ENCODE peak calls at places on chromosomes 16 and 17, in nine cellular contexts. K is DND-41; E is ascending aorta; S is mammary epithelial cell; R is PC-3; G is thyroid gland; B is CD8-positive, alpha-beta T cell; N is IMR-90; A is uterus. C is an unnamed sample. For H3K4me1 and H3K36me3, the result is how much of the 10 kb centered on the place peaks cover.

GRCh38 chr17:7552621-7553051 is 3.8 kb downstream of the TNFSF12 start:
- DNase-seq in K (peak), E (peak), S (no peak), R (no peak), G (no peak), B (no peak), N (no peak), A (no peak), C (no peak)

GRCh38 chr16:53372942-53373871 is 61.1 kb upstream of the RBL2 start:
- DNase-seq in K (no peak), E (no peak), S (peak), R (peak), G (peak), B (peak), N (no peak), A (no peak), C (no peak)

GRCh38 chr17:59950049-59950448 is 14.5 kb downstream of the RNFT1 start:
- DNase-seq in K (no peak), E (no peak), S (no peak), R (no peak), G (no peak), B (no peak), N (no peak), A (no peak), C (no peak)

GRCh38 chr17:17822189-17822978 is 14.4 kb downstream of the SREBF1 start:
- DNase-seq in K (no peak), E (no peak), S (no peak), R (no peak), G (peak), B (no peak), N (peak), A (peak), C (peak)

GRCh38 chr17:62562656-62563055 is 64.8 kb upstream of the MRC2 start:
- DNase-seq in K (no peak), E (no peak), S (peak), R (peak), G (no peak), B (no peak), N (peak), A (no peak), C (no peak)

GRCh38 chr16:6081320-6081976 is 983.9 kb upstream of the EEF2KMT start:
- DNase-seq in K (peak), E (no peak), S (peak), R (peak), G (no peak), B (no peak), N (no peak), A (no peak), C (no peak)

GRCh38 chr17:57892146-57892819 is 42.4 kb upstream of the MRPS23 start:
- DNase-seq in K (peak), E (peak), S (no peak), R (peak), G (peak), B (peak), N (peak), A (peak), C (peak)

GRCh38 chr16:81786321-81786720 is 7.2 kb downstream of the PLCG2 start:
- DNase-seq in K (no peak), E (no peak), S (peak), R (peak), G (no peak), B (no peak), N (peak), A (no peak), C (no peak)

GRCh38 chr16:85528528-85529387 is 84.4 kb upstream of the GSE1 start:
- DNase-seq in K (no peak), E (no peak), S (no peak), R (no peak), G (no peak), B (no peak), N (no peak), A (no peak), C (no peak)

GRCh38 chr17:4397840-4398239 is 31.4 kb upstream of the UBE2G1 start:
- DNase-seq in K (no peak), E (no peak), S (no peak), R (no peak), G (no peak), B (no peak), N (no peak), A (no peak), C (no peak)

GRCh38 chr17:6213859-6214258 is 143.7 kb downstream of the WSCD1 start:
- DNase-seq in K (no peak), E (no peak), S (no peak), R (no peak), G (no peak), B (no peak), N (no peak), A (no peak), C (no peak)

GRCh38 chr17:63973247-63973646 is 529 bp upstream of the SCN4A start:
- DNase-seq in K (no peak), E (no peak), S (no peak), R (no peak), G (no peak), B (no peak), N (no peak), A (no peak), C (no peak)

GRCh38 chr17:10261098-10261497 is 62.7 kb upstream of the GAS7 start:
- DNase-seq in K (no peak), E (no peak), S (no peak), R (no peak), G (no peak), B (no peak), N (no peak), A (no peak), C (no peak)

GRCh38 chr17:72439893-72440502 is 319.2 kb downstream of the SOX9 start:
- DNase-seq in K (no peak), E (no peak), S (no peak), R (no peak), G (peak), B (no peak), N (no peak), A (no peak), C (no peak)

GRCh38 chr16:10896723-10897122 is 19.7 kb downstream of the CIITA start:
- DNase-seq in K (no peak), E (no peak), S (no peak), R (no peak), G (no peak), B (no peak), N (no peak), A (no peak), C (no peak)

GRCh38 chr17:61684818-61685217 is 93.8 kb upstream of the NACA2 start:
- DNase-seq in K (no peak), E (no peak), S (no peak), R (no peak), G (no peak), B (no peak), N (no peak), A (no peak), C (no peak)

GRCh38 chr17:2179615-2180295 is 123.8 kb downstream of the SMG6 start:
- DNase-seq in K (no peak), E (peak), S (no peak), R (no peak), G (peak), B (no peak), N (peak), A (peak), C (peak)

GRCh38 chr17:7538050-7538449 is 10.8 kb upstream of the TNFSF12 start:
- DNase-seq in K (no peak), E (no peak), S (no peak), R (no peak), G (no peak), B (no peak), N (no peak), A (no peak), C (no peak)

GRCh38 chr17:42061641-42062487 is 11.5 kb upstream of the C17orf113 start:
- DNase-seq in K (no peak), E (no peak), S (no peak), R (no peak), G (no peak), B (no peak), N (no peak), A (no peak), C (no peak)

GRCh38 chr17:74037320-74037719 is 166.2 kb upstream of the RPL38 start:
- DNase-seq in K (no peak), E (no peak), S (peak), R (peak), G (peak), B (no peak), N (no peak), A (no peak), C (no peak)

GRCh38 chr17:34487616-34488015 is 91.8 kb upstream of the TMEM132E start:
- DNase-seq in K (peak), E (no peak), S (no peak), R (no peak), G (no peak), B (no peak), N (no peak), A (no peak), C (no peak)

GRCh38 chr16:31258366-31258765 is 1.4 kb upstream of the ITGAM start:
- DNase-seq in K (no peak), E (no peak), S (no peak), R (no peak), G (no peak), B (no peak), N (no peak), A (no peak), C (peak)

GRCh38 chr17:32007463-32008298 is 498 bp downstream of the LRRC37B start:
- DNase-seq in K (peak), E (no peak), S (peak), R (peak), G (peak), B (peak), N (peak), A (peak), C (peak)

GRCh38 chr16:29237971-29238370 is 168.5 kb downstream of the NPIPB11 start:
- DNase-seq in K (no peak), E (peak), S (no peak), R (no peak), G (no peak), B (no peak), N (no peak), A (no peak), C (no peak)

GRCh38 chr16:20675488-20676267 is 21.8 kb downstream of the ACSM1 start:
- DNase-seq in K (peak), E (no peak), S (peak), R (peak), G (peak), B (peak), N (no peak), A (peak), C (peak)

GRCh38 chr17:19346351-19347255 is 15.9 kb downstream of the B9D1 start:
- DNase-seq in K (no peak), E (peak), S (peak), R (peak), G (no peak), B (no peak), N (peak), A (peak), C (peak)

GRCh38 chr17:10022416-10022815 is 117.3 kb upstream of the RCVRN start:
- DNase-seq in K (no peak), E (no peak), S (no peak), R (no peak), G (no peak), B (no peak), N (no peak), A (no peak), C (no peak)

GRCh38 chr17:18324140-18325049 is 9.3 kb downstream of the SMCR8 start:
- DNase-seq in K (no peak), E (no peak), S (no peak), R (no peak), G (no peak), B (no peak), N (no peak), A (no peak), C (no peak)

GRCh38 chr17:10768766-10769383 is 35.0 kb downstream of the TMEM238L start:
- DNase-seq in K (no peak), E (no peak), S (no peak), R (no peak), G (no peak), B (no peak), N (no peak), A (no peak), C (no peak)

GRCh38 chr16:13906426-13907089 is 13.4 kb upstream of the ERCC4 start:
- DNase-seq in K (no peak), E (no peak), S (no peak), R (no peak), G (no peak), B (no peak), N (no peak), A (no peak), C (no peak)

GRCh38 chr17:76382305-76382802 is 2.1 kb upstream of the SPHK1 start:
- DNase-seq in K (no peak), E (peak), S (peak), R (no peak), G (no peak), B (no peak), N (peak), A (no peak), C (no peak)

GRCh38 chr17:2050246-2050866 is 4.5 kb upstream of the HIC1 start:
- DNase-seq in K (peak), E (no peak), S (peak), R (peak), G (peak), B (peak), N (peak), A (peak), C (no peak)

GRCh38 chr16:89257757-89258465 is 40.4 kb downstream of the ZNF778 start:
- DNase-seq in K (no peak), E (no peak), S (no peak), R (peak), G (no peak), B (no peak), N (no peak), A (no peak), C (no peak)

GRCh38 chr17:63482509-63482908 is 5.6 kb downstream of the ACE start:
- DNase-seq in K (no peak), E (no peak), S (no peak), R (no peak), G (no peak), B (no peak), N (no peak), A (no peak), C (no peak)

GRCh38 chr17:67466251-67466650 is 89.2 kb downstream of the PITPNC1 start:
- DNase-seq in K (no peak), E (no peak), S (no peak), R (no peak), G (no peak), B (no peak), N (no peak), A (no peak), C (no peak)

GRCh38 chr16:1433263-1433560 is 2.3 kb downstream of the PERCC1 start:
- DNase-seq in K (no peak), E (no peak), S (no peak), R (no peak), G (no peak), B (no peak), N (no peak), A (no peak), C (no peak)
- H3K4me1 ChIP-seq in K (under half), E (under half), S (under half), R (under half), G (under half), B (under half), N (under half), A (under half), C (under half)

DNA sequence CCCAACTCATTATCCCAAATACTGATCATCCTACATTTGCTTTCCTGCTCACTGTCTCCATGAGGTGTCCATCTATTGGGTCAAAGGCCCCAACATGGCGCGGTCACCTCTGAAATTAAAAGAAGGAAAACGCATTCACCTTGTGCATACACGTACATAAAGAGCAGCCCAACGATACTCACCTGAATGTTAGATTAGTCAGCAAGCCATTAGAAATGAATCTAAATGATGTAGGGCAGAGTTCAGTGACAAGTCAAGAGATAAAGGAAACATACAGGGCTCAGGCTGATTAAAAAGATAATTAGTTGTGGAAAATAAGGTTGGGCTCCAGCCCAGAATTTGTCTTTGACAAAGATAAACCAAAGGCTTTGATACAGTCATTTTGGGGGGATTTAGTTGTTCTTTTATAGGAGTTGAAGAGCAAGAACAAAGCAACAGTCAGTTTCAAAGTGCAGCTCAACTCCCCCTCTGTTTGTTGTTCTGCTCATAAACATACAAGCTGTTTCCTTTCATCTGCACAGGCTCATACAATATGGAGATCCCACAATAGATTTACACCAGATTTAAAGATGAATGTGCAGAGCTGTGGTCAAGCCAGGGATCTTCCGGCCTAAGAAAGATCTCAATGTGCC is 21.1 kb downstream of the NXPH3 start:
- DNase-seq in K (no peak), E (no peak), S (no peak), R (no peak), G (no peak), B (no peak), N (no peak), A (no peak), C (no peak)
- H3K36me3 ChIP-seq in K (half or more), E (under half), S (under half), R (under half), G (under half), B (under half), N (under half), A (under half), C (half or more)

DNA sequence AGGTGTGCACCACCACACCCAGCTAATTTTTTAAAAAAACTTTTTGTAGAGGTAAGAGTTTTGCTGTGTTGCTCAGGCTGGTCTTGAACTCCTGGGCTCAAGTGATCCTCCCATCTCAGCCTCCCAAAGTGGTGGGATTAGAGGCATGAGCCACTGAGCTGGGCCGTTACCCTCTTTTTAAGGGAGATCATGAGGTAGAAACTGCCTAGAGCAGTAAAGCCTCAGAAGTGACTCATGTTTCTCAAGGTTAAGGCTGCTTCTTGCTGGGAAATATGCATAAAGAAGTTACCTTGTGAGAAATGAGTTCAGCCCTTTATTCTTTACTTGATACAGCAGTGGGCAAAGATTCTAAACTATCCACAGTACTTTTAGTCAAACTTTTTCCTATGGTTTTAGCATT is 38.2 kb downstream of the GRB2 start:
- DNase-seq in K (no peak), E (no peak), S (peak), R (peak), G (no peak), B (no peak), N (peak), A (no peak), C (no peak)
- H3K27ac ChIP-seq in K (no peak), E (no peak), S (no peak), R (no peak), G (no peak), B (no peak), N (no peak), A (no peak), C (no peak)

DNA sequence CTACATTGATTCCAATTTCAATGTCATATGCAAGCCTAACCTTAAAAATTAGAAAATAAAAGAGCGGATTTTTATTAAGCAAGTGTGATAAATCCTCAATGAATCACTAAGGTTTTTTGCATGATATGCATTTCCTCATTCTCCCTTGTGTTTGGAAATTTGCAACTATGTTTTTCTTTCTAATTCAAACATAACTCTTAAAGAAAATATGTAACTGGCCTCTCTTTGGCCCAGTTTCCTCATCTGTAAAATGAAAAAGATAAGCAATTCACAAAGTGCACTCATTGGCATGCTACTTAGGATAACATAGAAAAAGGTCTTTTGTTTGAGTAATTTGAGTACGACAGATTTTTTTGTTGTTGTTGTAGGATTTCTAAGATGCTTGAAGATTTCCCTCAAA is 295.5 kb downstream of the CDH11 start:
- DNase-seq in K (no peak), E (no peak), S (no peak), R (no peak), G (no peak), B (no peak), N (peak), A (no peak), C (no peak)
- H3K4me1 ChIP-seq in K (under half), E (under half), S (under half), R (under half), G (under half), B (under half), N (under half), A (under half), C (under half)

GRCh38 chr17:56351675-56352074 is 198.4 kb downstream of the ANKFN1 start:
- DNase-seq in K (no peak), E (no peak), S (no peak), R (peak), G (no peak), B (no peak), N (no peak), A (no peak), C (no peak)

GRCh38 chr17:56347646-56348045 is 194.4 kb downstream of the ANKFN1 start:
- DNase-seq in K (no peak), E (no peak), S (no peak), R (no peak), G (no peak), B (no peak), N (no peak), A (no peak), C (no peak)

GRCh38 chr17:56350592-56350991 is 197.3 kb downstream of the ANKFN1 start:
- DNase-seq in K (no peak), E (no peak), S (no peak), R (no peak), G (no peak), B (no peak), N (no peak), A (no peak), C (no peak)
- H3K36me3 ChIP-seq in K (under half), E (under half), S (under half), R (under half), G (under half), B (under half), N (under half), A (under half), C (under half)

GRCh38 chr17:16398270-16399267 is 16.8 kb upstream of the TRPV2 start:
- DNase-seq in K (no peak), E (no peak), S (peak), R (peak), G (peak), B (no peak), N (no peak), A (no peak), C (no peak)
- H3K27ac ChIP-seq in K (no peak), E (no peak), S (no peak), R (peak), G (peak), B (no peak), N (no peak), A (no peak), C (no peak)

DNA sequence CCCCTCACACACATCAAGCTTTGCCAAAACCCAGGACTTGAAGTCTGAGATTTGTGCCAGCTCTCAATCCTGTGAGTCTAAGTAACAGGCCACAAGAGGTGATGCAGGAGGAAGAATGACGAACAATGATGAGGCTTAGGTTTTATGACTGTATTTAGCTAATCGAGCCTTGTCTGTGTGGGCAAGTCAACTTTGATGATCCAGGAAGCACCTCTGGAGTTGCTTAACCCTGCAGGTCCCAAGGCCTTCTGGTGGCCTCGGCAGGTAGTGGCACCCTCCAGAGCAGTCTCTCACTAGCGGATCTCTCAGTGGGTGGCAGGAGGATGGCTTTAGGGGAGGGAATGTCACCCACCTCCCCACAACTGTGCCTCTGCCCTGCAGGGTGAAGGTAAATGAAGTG is 28.7 kb downstream of the CDK5RAP3 start:
- DNase-seq in K (no peak), E (no peak), S (peak), R (peak), G (no peak), B (no peak), N (peak), A (no peak), C (no peak)
- H3K4me1 ChIP-seq in K (under half), E (under half), S (under half), R (under half), G (under half), B (under half), N (under half), A (under half), C (under half)

GRCh38 chr16:71658771-71659170 is 32.8 kb downstream of the MARVELD3 start:
- DNase-seq in K (no peak), E (no peak), S (no peak), R (no peak), G (peak), B (no peak), N (no peak), A (no peak), C (no peak)
- H3K36me3 ChIP-seq in K (under half), E (under half), S (under half), R (under half), G (under half), B (under half), N (under half), A (under half), C (half or more)

C was measured in tibial artery.